ENCODE peak calls at places on chromosomes 16 and 17, in nine cellular contexts. G, T, K, V, S, H, I, O and N are unnamed samples.

GRCh38 chr16:22306788-22307187 is 9.6 kb downstream of the POLR3E start:
- DNase-seq in O (no peak), V (no peak), T (no peak), K (no peak), I (no peak), S (no peak), G (no peak), H (no peak), N (no peak)

GRCh38 chr16:68921654-68922053 is 78.3 kb downstream of the TANGO6 start:
- DNase-seq in G (peak), O (no peak), K (no peak), V (no peak), H (no peak), S (no peak), T (no peak), I (no peak), N (no peak)

GRCh38 chr16:74726736-74727135 is 26.1 kb upstream of the MLKL start:
- DNase-seq in O (no peak), H (peak), T (no peak), G (no peak), S (no peak), V (no peak), I (no peak), K (no peak), N (peak)

GRCh38 chr16:54493076-54493475 is 206.5 kb upstream of the IRX3 start:
- DNase-seq in H (no peak), V (no peak), I (no peak), S (no peak), O (no peak), K (no peak), T (no peak), G (no peak), N (no peak)

GRCh38 chr16:30837904-30838303 is 50.9 kb upstream of the ZNF629 start:
- DNase-seq in T (no peak), K (no peak), O (no peak), I (no peak), V (no peak), H (no peak), S (no peak), G (no peak), N (no peak)

GRCh38 chr17:29840884-29841283 is 89.1 kb downstream of the SSH2 start:
- DNase-seq in I (no peak), S (no peak), G (peak), T (no peak), O (no peak), H (no peak), K (no peak), V (no peak), N (no peak)

GRCh38 chr16:85395913-85396878 is 216.9 kb upstream of the GSE1 start:
- DNase-seq in O (no peak), I (no peak), G (peak), S (no peak), V (no peak), K (no peak), T (no peak), H (no peak), N (no peak)

GRCh38 chr17:73318861-73319260 is 7.1 kb upstream of the CDC42EP4 start:
- DNase-seq in O (no peak), T (no peak), H (no peak), I (no peak), K (no peak), S (no peak), G (no peak), V (no peak), N (no peak)

GRCh38 chr17:50209472-50210248 is 8.2 kb upstream of the COL1A1 start:
- DNase-seq in T (no peak), V (peak), K (peak), S (peak), H (no peak), O (no peak), I (peak), G (no peak), N (no peak)

GRCh38 chr17:50345443-50346312 is at the start of gene XYLT2:
- DNase-seq in K (peak), V (peak), I (no peak), O (peak), G (peak), H (peak), T (peak), S (peak), N (peak)

GRCh38 chr17:50834786-50835562 is 412 bp upstream of the WFIKKN2 start:
- DNase-seq in V (no peak), O (no peak), G (no peak), I (no peak), H (no peak), K (no peak), T (no peak), S (no peak), N (no peak)

GRCh38 chr16:55041540-55042234 is 111.0 kb downstream of the IRX5 start:
- DNase-seq in T (no peak), O (no peak), V (no peak), I (peak), H (no peak), K (no peak), S (no peak), G (no peak), N (no peak)

GRCh38 chr16:50273888-50274770 is 7.8 kb downstream of the ADCY7 start:
- DNase-seq in I (no peak), G (no peak), H (peak), O (peak), K (no peak), V (no peak), T (peak), S (no peak), N (peak)

GRCh38 chr17:17236295-17237025 is 508 bp downstream of the FLCN start:
- DNase-seq in H (no peak), K (no peak), O (no peak), V (no peak), I (no peak), G (peak), T (no peak), S (no peak), N (no peak)

GRCh38 chr17:62628845-62629555 is 1.5 kb downstream of the MRC2 start:
- DNase-seq in K (no peak), S (peak), V (no peak), H (no peak), I (no peak), G (no peak), T (no peak), O (no peak), N (no peak)

GRCh38 chr16:19886061-19886792 is 1.6 kb upstream of the GPRC5B start:
- DNase-seq in T (peak), G (peak), O (peak), K (peak), S (peak), I (no peak), V (no peak), H (peak), N (peak)

GRCh38 chr17:75822800-75823166 is 21.4 kb downstream of the UNC13D start:
- DNase-seq in H (no peak), T (no peak), K (no peak), G (no peak), S (no peak), V (no peak), O (no peak), I (no peak), N (no peak)